ENCODE peak calls at places on chromosomes 16 and 17, in four cellular contexts. X is stomach, J is choroid plexus epithelial cell, Z is tibial nerve. I is an unnamed sample.
A peak's percentile ranks its signal among the peaks of the same experiment; 100 is the strongest.

GRCh38 chr16:15966420-15967222 is 17.2 kb downstream of the ABCC1 start:
- DNase-seq in X (no peak), J (peak; percentile 61), Z (no peak), I (peak; percentile 85)

GRCh38 chr17:77144227-77144626 is 3.5 kb downstream of the SEC14L1 start:
- DNase-seq in X (no peak), J (no peak), Z (no peak), I (no peak)

GRCh38 chr16:73011926-73012325 is 36.0 kb downstream of the ZFHX3 start:
- DNase-seq in X (no peak), J (no peak), Z (no peak), I (no peak)

GRCh38 chr17:73549841-73550430 is 94.3 kb downstream of the SDK2 start:
- DNase-seq in X (no peak), J (peak; percentile 9), Z (no peak), I (no peak)

GRCh38 chr16:2954228-2954627 is 9.8 kb upstream of the KREMEN2 start:
- DNase-seq in X (no peak), J (no peak), Z (no peak), I (no peak)

GRCh38 chr17:61492759-61493526 is 40.7 kb downstream of the TBX4 start:
- DNase-seq in X (no peak), J (no peak), Z (no peak), I (peak; percentile 74)

GRCh38 chr17:35489944-35490343 is 41.4 kb upstream of the SLFN13 start:
- DNase-seq in X (no peak), J (no peak), Z (no peak), I (no peak)

GRCh38 chr16:49108611-49109010 is 173.0 kb downstream of the CBLN1 start:
- DNase-seq in X (no peak), J (no peak), Z (no peak), I (no peak)

GRCh38 chr17:45828171-45829133 is 16.2 kb upstream of the SPPL2C start:
- DNase-seq in X (no peak), J (peak; percentile 12), Z (no peak), I (no peak)

GRCh38 chr17:66945451-66945850 is 19.1 kb upstream of the CACNG4 start:
- DNase-seq in X (no peak), J (no peak), Z (no peak), I (no peak)

GRCh38 chr16:31472559-31473203 is 729 bp downstream of the TGFB1I1 start:
- DNase-seq in X (peak; percentile 87), J (peak; percentile 98), Z (peak; percentile 83), I (peak; percentile 91)

GRCh38 chr17:33262724-33263123 is 30.4 kb downstream of the ASIC2 start:
- DNase-seq in X (no peak), J (no peak), Z (no peak), I (no peak)

GRCh38 chr17:29150191-29150590 is 30.0 kb downstream of the MYO18A start:
- DNase-seq in X (no peak), J (no peak), Z (no peak), I (no peak)

GRCh38 chr17:73506470-73507435 is 137.5 kb downstream of the SDK2 start:
- DNase-seq in X (no peak), J (no peak), Z (no peak), I (no peak)

GRCh38 chr16:47375423-47375822 is 85.4 kb downstream of the ITFG1 start:
- DNase-seq in X (no peak), J (peak; percentile 26), Z (no peak), I (no peak)

GRCh38 chr16:82880361-82880760 is 253.6 kb downstream of the CDH13 start:
- DNase-seq in X (no peak), J (no peak), Z (no peak), I (no peak)

GRCh38 chr17:55582910-55583309 is 71.7 kb upstream of the SMIM36 start:
- DNase-seq in X (no peak), J (no peak), Z (no peak), I (no peak)

GRCh38 chr16:29815032-29815721 is 775 bp upstream of the PAGR1 start:
- DNase-seq in X (no peak), J (peak; percentile 21), Z (no peak), I (no peak)

DNA sequence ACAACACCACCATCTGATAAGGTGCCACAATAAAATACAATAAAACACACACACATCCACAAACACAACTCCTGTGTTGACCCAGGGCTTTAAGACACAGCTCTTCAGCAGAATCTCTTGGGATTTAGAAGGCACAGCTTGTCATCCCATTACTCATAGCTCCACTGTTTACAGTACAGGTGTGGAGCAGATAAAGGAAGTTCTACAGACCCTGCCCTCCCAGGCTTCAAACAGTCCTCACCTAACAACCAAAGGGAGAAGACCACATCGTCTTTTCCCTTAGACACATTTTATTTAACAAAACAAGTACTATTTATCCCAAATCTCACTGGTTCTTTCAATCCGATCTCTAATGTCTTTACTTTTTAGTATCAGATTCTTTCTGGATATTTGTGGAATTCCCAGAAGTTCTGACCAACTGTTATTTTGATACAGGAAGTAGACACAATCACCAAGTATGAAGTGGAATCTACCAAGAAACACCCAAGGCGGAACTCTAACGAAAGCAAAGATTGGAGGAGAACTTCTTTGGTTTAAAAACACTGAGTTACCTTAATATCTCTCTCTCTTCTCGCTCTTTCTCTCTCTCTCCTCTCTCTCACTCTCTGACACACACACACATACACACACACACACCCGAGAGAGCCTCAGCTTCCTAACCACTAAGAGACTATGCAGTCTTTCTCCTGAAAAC is 46.1 kb downstream of the CYTH1 start:
- DNase-seq in X (no peak), J (no peak), Z (no peak), I (peak; percentile 65)
- H3K4me3 ChIP-seq in X (peak overlapping the region; percentile 47), J (no peak overlapping the region), Z (peak overlapping the region; percentile 57), I (peak overlapping the region; percentile 68)

DNA sequence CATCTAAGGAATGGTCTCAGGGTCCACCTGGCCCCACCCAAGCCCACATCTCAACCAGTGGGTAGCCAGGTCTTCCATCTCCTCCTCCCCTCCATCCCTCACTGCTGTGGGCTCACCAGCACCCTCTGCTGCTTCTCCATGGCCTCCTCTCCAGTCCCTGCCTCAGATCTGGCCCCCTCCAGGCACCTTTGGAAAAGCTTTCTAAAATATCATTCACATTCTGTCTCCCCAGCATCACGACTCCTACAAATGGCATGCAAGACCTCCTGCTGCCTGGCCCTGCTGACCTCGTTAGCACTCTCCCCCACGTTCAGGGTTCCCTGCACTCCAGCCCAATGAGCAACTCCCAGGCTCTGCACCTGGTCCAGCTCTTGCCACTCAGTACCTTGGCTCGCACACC is 13.7 kb downstream of the GLP2R start:
- DNase-seq in X (no peak), J (peak; percentile 40), Z (no peak), I (no peak)
- TF ChIP-seq CTCF in X (no peak), J (peak; percentile 53), Z (no peak), I (no peak)

GRCh38 chr16:1794221-1794871 is 841 bp upstream of the IGFALS start:
- DNase-seq in X (peak; percentile 76), J (no peak), Z (no peak), I (no peak)

GRCh38 chr16:1792836-1793577 is 498 bp downstream of the IGFALS start:
- DNase-seq in X (no peak), J (no peak), Z (no peak), I (no peak)

GRCh38 chr16:1791943-1792812 is 1.3 kb downstream of the IGFALS start:
- DNase-seq in X (no peak), J (no peak), Z (no peak), I (no peak)

GRCh38 chr16:1794908-1795666 is 1.6 kb upstream of the IGFALS start:
- DNase-seq in X (no peak), J (no peak), Z (no peak), I (no peak)

GRCh38 chr16:1793578-1794220 is at the start of gene IGFALS:
- DNase-seq in X (peak; percentile 73), J (no peak), Z (no peak), I (no peak)
- H3K4me3 ChIP-seq in X (peak within 1 kb of the TSS; percentile 36), J (no peak within 1 kb of the TSS), Z (no peak within 1 kb of the TSS), I (no peak within 1 kb of the TSS)

DNA sequence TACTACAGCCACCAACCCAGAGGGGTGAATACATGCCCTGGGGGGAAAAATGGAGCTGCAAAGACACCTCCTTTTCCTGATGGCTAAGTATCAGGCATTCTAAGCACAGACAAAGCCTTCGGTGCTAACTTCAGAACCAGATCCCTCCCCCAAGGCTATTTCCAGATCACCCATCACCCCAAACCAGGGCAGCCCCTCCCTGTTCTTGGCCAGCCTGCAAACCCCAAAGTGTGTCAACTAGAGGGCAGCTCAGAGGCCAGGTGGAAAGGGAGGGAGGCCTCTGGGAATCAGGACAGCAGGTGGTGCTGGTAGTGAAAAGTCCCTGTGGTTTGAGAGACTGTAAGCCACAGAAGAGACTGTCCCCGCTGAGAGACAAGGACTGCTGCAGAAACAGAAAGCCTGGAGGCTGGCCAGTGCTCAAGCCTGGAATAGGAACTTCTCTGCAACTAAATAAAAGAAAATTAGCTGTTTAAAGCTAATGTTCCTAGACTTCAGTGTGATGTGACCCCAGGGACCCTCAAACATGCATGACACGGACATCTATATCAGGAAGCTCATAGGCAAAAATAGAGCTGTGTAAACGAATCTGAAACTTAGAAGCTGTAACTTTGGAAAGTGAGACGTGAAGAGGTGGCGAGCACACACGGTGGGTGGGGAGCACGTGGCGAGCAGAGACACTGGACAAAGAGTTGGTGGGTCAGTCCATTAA is 9.1 kb downstream of the TUBG1 start:
- DNase-seq in X (peak; percentile 86), J (peak; percentile 26), Z (no peak), I (no peak)
- TF ChIP-seq CTCF in X (peak; percentile 8), J (peak; percentile 27), Z (no peak), I (no peak)

DNA sequence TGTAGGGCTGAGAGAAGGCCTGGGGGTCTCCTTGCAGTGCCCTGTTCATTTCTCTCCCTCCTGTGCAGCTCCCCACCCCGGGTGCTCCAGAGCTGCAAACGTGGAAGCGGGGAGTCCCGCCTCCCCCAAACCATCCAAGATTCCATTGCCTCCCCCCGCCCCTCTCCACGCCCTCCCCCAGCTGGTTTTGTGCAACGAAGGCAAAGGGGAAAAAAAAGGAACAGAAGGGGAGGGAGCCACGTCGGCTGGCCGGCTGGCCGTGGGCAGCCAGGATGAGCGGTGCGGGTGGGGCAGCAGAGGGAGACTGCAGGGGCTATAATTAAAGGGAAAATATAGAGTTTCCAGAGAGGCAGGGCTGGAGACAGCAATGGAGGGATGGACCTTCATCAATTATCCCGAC is 1.7 kb upstream of the COL1A1 start:
- DNase-seq in X (no peak), J (no peak), Z (no peak), I (peak; percentile 84)
- H3K4me3 ChIP-seq in X (no peak overlapping the region), J (no peak overlapping the region), Z (no peak overlapping the region), I (peak overlapping the region; percentile 73)

DNA sequence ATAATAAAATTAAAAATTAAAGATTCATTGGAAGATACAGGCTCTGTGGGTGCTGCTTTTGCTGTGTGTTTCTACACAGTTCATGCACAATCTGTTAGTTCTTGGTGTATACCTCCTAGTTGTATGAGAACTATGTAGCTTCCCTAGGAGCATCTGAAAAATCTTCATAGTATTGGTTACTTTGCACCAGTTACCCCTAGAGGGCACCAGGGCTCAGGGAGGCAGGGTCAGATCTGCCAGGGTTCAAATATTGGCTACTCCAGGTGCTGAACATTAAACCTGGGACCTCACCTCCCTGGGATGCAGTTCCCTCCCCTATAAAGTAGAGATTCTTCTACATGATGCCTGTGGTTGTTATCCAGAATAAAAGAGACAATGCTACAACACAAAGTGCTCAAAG is 583.0 kb upstream of the CDH11 start:
- DNase-seq in X (no peak), J (no peak), Z (no peak), I (no peak)
- TF ChIP-seq CTCF in X (no peak), J (peak; percentile 57), Z (no peak), I (peak; percentile 27)

DNA sequence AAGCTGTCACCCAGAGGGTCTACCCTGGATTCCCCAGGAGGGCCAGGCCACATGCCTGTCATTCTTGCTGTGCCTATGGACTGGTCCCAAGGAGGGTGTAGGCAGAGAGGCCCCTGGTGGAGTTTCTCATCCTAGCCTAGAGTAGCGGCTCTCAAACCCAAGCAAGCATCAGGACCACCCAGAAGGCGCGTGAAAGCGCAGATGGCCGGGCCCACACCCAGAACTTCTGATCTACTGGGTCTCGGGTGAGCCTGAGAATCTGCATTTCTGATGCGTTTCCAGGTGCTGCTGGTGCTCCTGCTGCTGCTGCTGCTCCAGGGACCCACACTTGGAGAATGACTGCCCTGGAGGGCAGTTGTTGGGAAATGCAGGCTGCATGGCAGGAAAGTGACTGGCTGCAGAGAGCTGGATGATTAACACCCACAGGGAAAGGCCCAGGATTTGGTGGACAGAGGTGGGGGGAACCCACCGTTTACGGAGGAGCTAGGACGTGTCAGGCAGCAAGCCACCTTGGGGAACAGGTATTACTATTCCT is 9.5 kb upstream of the OSGIN1 start:
- DNase-seq in X (no peak), J (no peak), Z (no peak), I (no peak)
- H3K4me3 ChIP-seq in X (no peak overlapping the region), J (no peak overlapping the region), Z (no peak overlapping the region), I (no peak overlapping the region)

I was measured in fibroblast of the aortic adventitia.